ENCODE peak calls at places on chromosome 10, in seven cellular contexts. Y, U, S, I, H, M and L are unnamed samples.

GRCh38 chr10:129096340-129096984 is 370.6 kb upstream of the MGMT start:
- DNase-seq in Y (no peak), U (peak), S (peak), I (peak), H (peak), M (peak), L (no peak)

GRCh38 chr10:75042292-75042974 is 69.0 kb upstream of the SAMD8 start:
- DNase-seq in Y (no peak), U (peak), S (peak), I (no peak), H (peak), M (no peak), L (no peak)

GRCh38 chr10:76839276-76839675 is 798.3 kb downstream of the KCNMA1 start:
- DNase-seq in Y (no peak), U (no peak), S (no peak), I (peak), H (no peak), M (no peak), L (no peak)

GRCh38 chr10:30581779-30582380 is 47.7 kb downstream of the LYZL2 start:
- DNase-seq in Y (peak), U (peak), S (peak), I (peak), H (no peak), M (peak), L (peak)

GRCh38 chr10:75469018-75469616 is 37.7 kb downstream of the LRMDA start:
- DNase-seq in Y (no peak), U (peak), S (peak), I (peak), H (no peak), M (peak), L (peak)

GRCh38 chr10:33412261-33413092 is 78.0 kb upstream of the NRP1 start:
- DNase-seq in Y (no peak), U (peak), S (peak), I (no peak), H (no peak), M (peak), L (peak)

GRCh38 chr10:93346712-93347111 is 135.4 kb downstream of the MYOF start:
- DNase-seq in Y (no peak), U (peak), S (peak), I (no peak), H (no peak), M (no peak), L (no peak)

GRCh38 chr10:16777473-16778370 is 39.5 kb downstream of the RSU1 start:
- DNase-seq in Y (peak), U (peak), S (peak), I (no peak), H (peak), M (peak), L (peak)

GRCh38 chr10:70810967-70811366 is 4.8 kb upstream of the SGPL1 start:
- DNase-seq in Y (no peak), U (no peak), S (no peak), I (no peak), H (no peak), M (no peak), L (no peak)

GRCh38 chr10:62911210-62911963 is 95.2 kb upstream of the EGR2 start:
- DNase-seq in Y (no peak), U (no peak), S (peak), I (no peak), H (no peak), M (no peak), L (no peak)

GRCh38 chr10:51699145-51699474 is 285 bp downstream of the CSTF2T start:
- DNase-seq in Y (no peak), U (no peak), S (no peak), I (no peak), H (no peak), M (no peak), L (no peak)

GRCh38 chr10:99534939-99535763 is 2.4 kb downstream of the NKX2-3 start:
- DNase-seq in Y (no peak), U (peak), S (peak), I (no peak), H (no peak), M (peak), L (no peak)

GRCh38 chr10:128971324-128971723 is 495.7 kb upstream of the MGMT start:
- DNase-seq in Y (no peak), U (no peak), S (no peak), I (no peak), H (no peak), M (peak), L (no peak)

GRCh38 chr10:62083868-62084267 is 182.4 kb downstream of the ARID5B start:
- DNase-seq in Y (no peak), U (peak), S (peak), I (no peak), H (no peak), M (peak), L (peak)

GRCh38 chr10:132311338-132311939 is 3.7 kb upstream of the STK32C start:
- DNase-seq in Y (no peak), U (no peak), S (no peak), I (no peak), H (peak), M (peak), L (peak)

GRCh38 chr10:29688230-29688634 is 53.5 kb upstream of the SVIL start:
- DNase-seq in Y (no peak), U (peak), S (peak), I (no peak), H (no peak), M (no peak), L (no peak)

GRCh38 chr10:119207713-119208552 is 562 bp downstream of the GRK5 start:
- DNase-seq in Y (peak), U (peak), S (peak), I (peak), H (peak), M (peak), L (peak)

GRCh38 chr10:60901561-60902235 is 42.3 kb downstream of the RHOBTB1 start:
- DNase-seq in Y (no peak), U (no peak), S (no peak), I (no peak), H (peak), M (no peak), L (no peak)

GRCh38 chr10:114239117-114239993 is at the start of gene VWA2:
- DNase-seq in Y (peak), U (no peak), S (no peak), I (no peak), H (peak), M (peak), L (peak)

GRCh38 chr10:5537684-5538083 is 12.9 kb downstream of the CALML3 start:
- DNase-seq in Y (no peak), U (no peak), S (no peak), I (no peak), H (no peak), M (no peak), L (no peak)

GRCh38 chr10:5536486-5536885 is 11.7 kb downstream of the CALML3 start:
- DNase-seq in Y (no peak), U (no peak), S (no peak), I (no peak), H (no peak), M (no peak), L (no peak)

GRCh38 chr10:5538892-5539651 is 14.3 kb downstream of the CALML3 start:
- DNase-seq in Y (no peak), U (no peak), S (no peak), I (no peak), H (peak), M (no peak), L (no peak)

GRCh38 chr10:5540080-5540479 is 15.3 kb downstream of the CALML3 start:
- DNase-seq in Y (no peak), U (no peak), S (no peak), I (no peak), H (no peak), M (no peak), L (no peak)

GRCh38 chr10:5538446-5538845 is 13.7 kb downstream of the CALML3 start:
- DNase-seq in Y (no peak), U (no peak), S (peak), I (no peak), H (no peak), M (no peak), L (no peak)
- TF ChIP-seq CTCF in Y (no peak), U (no peak), S (no peak), I (no peak), H (no peak), M (no peak), L (no peak)

GRCh38 chr10:79071535-79071923 is 2.8 kb downstream of the ZMIZ1 start:
- DNase-seq in Y (no peak), U (no peak), S (peak), I (no peak), H (no peak), M (no peak), L (no peak)

GRCh38 chr10:79072041-79072441 is 3.3 kb downstream of the ZMIZ1 start:
- DNase-seq in Y (no peak), U (no peak), S (no peak), I (peak), H (no peak), M (no peak), L (no peak)

GRCh38 chr10:79073784-79074432 is 5.1 kb downstream of the ZMIZ1 start:
- DNase-seq in Y (no peak), U (peak), S (no peak), I (peak), H (peak), M (peak), L (peak)

GRCh38 chr10:79074732-79075131 is 6.0 kb downstream of the ZMIZ1 start:
- DNase-seq in Y (no peak), U (no peak), S (no peak), I (no peak), H (no peak), M (no peak), L (peak)

DNA sequence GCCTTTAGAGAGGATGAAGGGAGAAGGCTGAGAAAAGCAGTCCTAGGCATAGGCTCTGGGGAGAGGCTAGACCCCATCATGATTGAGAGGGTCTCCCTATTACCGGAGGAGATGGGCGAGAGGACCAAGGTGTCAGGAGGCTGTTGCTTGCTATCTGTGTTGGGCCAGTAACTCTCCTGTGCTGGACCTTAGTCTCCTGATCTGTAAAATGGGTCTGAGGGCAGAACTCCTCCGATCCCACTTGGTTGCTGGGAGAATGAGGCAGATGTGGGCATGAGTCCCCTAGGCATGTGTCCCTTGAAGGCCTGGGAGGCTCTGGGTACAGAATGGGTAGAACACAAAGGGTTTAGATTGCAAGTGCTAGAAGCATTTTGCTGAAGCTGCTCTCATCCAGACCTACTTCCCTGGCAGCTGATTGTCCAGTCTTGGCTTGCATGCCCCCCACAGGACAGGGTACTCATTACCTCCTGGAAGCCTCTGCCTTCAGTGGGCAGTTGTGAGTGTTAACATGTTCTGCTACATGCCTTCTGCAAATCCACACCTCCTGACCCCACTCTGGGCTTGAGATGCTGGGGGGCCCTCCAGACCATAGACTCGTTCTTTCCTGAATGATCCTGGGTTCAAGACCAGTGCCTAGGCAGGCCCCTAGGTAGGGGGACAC is 4.4 kb downstream of the ZMIZ1 start:
- DNase-seq in Y (no peak), U (no peak), S (no peak), I (no peak), H (no peak), M (no peak), L (no peak)
- TF ChIP-seq CTCF in Y (no peak), U (peak), S (peak), I (no peak), H (no peak), M (no peak), L (no peak)

GRCh38 chr10:44464503-44464902 is 79.6 kb upstream of the CXCL12 start:
- DNase-seq in Y (no peak), U (no peak), S (no peak), I (no peak), H (no peak), M (no peak), L (no peak)
- TF ChIP-seq CTCF in Y (peak), U (peak), S (peak), I (no peak), H (no peak), M (no peak), L (no peak)

GRCh38 chr10:10233256-10233655 is 784.4 kb upstream of the CELF2 start:
- DNase-seq in Y (no peak), U (peak), S (peak), I (no peak), H (no peak), M (no peak), L (no peak)
- TF ChIP-seq CTCF in Y (no peak), U (no peak), S (no peak), I (no peak), H (no peak), M (no peak), L (no peak)

GRCh38 chr10:124588736-124589451 is 127.3 kb downstream of the LHPP start:
- DNase-seq in Y (no peak), U (peak), S (peak), I (no peak), H (no peak), M (peak), L (no peak)
- TF ChIP-seq CTCF in Y (no peak), U (no peak), S (no peak), I (no peak), H (no peak), M (no peak), L (no peak)

DNA sequence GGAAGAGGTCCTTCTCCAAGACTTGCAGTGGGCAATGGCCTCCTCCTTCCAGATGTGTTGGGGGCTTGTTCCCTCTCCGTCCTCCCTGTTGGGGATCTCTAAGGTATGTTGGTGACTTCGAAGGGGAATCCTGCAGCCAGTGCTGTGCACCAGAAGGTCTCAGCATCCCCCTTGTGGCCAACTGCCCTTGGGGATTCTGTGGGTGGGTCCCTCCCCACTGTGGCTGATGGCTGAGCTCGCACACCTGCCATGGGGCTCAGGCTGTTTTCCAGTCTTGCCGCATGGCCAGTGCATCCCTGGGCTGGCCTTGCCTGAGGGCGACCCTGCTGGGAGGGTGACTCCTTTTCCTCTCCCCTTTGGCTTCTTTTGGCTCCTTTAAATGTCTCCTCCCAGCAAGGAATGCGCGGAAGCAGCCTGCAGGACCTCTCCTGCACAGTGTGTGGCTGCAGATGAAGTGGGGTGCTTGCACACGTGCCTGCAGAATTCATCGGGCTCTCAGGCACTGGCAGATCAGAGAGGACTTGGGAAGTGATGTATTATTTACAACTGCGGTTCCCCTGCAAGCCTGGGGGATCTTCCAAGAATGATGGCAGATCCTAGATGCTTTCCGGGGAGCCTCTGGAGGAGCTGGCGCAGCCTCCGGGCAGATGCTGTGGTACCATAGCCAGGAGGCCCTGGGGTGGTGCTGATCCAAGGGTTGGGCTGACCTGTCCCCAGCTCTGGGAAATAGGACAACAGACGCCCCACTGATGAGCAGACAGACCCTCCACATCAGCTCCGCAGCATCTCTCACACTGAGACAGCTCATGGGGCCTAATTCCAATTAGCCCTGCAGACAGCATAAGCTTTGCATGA is 410.0 kb downstream of the TCERG1L start:
- DNase-seq in Y (no peak), U (no peak), S (no peak), I (no peak), H (no peak), M (no peak), L (no peak)
- TF ChIP-seq CTCF in Y (no peak), U (no peak), S (no peak), I (no peak), H (no peak), M (no peak), L (no peak)

DNA sequence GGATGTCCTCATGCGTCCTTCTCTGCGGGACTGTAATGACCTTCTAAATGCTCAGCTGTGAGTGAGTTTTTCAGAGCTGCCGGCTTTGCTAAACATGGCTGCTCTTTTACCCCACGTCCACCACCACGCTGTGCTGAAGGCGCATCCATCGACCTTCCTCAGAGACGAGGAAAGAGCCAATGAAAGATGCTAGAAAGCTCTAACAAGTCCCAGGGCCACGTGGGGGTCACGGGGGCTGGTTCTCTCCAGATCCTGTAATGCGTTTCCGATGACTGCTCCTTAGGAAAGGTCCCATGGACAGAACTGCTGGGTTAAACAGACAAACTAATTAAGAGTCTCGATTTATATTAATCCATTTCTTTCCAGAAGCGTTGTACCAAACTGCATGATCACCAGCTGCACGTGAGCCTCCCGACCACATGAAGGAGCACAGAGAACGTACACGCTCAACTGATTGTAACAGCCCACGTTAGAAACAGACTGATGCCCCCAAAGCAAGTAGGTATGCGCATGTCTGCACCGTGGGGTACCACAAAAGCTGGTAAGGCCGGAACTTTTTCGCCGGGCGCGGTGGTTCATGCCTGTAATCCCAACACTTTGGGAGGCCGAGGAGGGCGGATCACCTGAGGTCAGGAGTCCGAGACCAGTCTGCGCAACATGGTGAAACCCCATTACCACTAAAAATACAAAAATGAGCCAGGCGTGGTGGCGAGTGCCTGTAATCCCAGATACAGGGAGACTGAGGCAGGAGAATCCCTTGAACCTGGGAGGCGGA is 109.6 kb downstream of the TCERG1L start:
- DNase-seq in Y (no peak), U (no peak), S (no peak), I (no peak), H (no peak), M (no peak), L (no peak)
- TF ChIP-seq CTCF in Y (no peak), U (no peak), S (no peak), I (no peak), H (no peak), M (no peak), L (no peak)

DNA sequence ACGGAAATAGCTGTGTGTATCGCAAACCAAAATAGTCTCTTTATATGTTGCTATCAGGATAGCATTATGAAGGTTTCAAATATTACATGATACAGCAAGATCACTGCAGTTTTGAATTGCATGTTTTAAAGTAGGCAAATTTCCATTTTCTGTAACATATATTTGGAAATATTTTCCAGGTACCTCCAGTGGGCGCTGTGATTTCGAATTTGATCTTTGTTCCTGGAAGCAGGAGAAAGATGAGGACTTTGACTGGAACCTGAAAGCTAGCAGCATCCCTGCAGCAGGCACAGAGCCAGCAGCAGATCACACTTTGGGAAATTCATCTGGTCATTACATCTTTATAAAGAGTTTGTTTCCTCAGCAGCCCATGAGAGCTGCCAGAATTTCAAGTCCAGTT is 299.0 kb downstream of the MALRD1 start:
- DNase-seq in Y (peak), U (peak), S (peak), I (no peak), H (peak), M (peak), L (no peak)
- TF ChIP-seq CTCF in Y (no peak), U (peak), S (peak), I (no peak), H (peak), M (peak), L (no peak)

DNA sequence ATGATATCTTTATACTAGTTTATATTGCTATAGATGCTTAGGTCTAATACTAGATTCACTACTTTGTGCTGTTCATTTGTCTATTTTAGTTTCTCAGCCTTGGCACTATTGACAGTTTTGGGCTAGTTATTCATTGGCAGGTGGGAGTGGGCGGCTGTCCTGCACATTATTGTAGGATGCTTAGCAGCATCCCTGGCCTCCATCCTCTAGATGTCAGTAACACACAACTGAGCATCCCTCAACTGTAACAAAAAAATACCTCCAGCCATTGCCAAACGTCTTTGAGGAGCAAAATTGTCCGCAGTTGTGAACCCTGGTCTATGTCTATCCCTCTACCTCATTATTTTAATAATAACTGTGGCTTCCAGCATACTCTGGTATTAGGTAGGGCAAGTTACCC is 34.4 kb upstream of the PNLIP start:
- DNase-seq in Y (no peak), U (no peak), S (no peak), I (no peak), H (no peak), M (no peak), L (no peak)
- TF ChIP-seq CTCF in Y (no peak), U (no peak), S (no peak), I (no peak), H (no peak), M (no peak), L (no peak)